ENCODE peak calls at places on chromosome 1, in six cellular contexts. V is glutamatergic neuron; E is breast epithelium; H is T follicular helper cell; C is NCI-H510A treated with DMSO at 0.1 percent for 48 hours; A is activated naive CD4-positive, alpha-beta T cell. T is an unnamed sample.

GRCh38 chr1:118923319-118923718 is 64.8 kb downstream of the TBX15 start:
- DNase-seq in H (no peak), V (no peak), E (no peak), A (no peak), C (no peak), T (no peak)

GRCh38 chr1:15852036-15852827 is 4.7 kb downstream of the SPEN start:
- DNase-seq in H (no peak), V (no peak), A (no peak), C (no peak), E (no peak), T (no peak)

GRCh38 chr1:119653839-119654170 is 5.7 kb upstream of the ZNF697 start:
- DNase-seq in C (no peak), A (no peak), E (no peak), H (no peak), V (no peak), T (no peak)

GRCh38 chr1:227428803-227429202 is 110.5 kb upstream of the CDC42BPA start:
- DNase-seq in E (no peak), C (no peak), H (no peak), A (no peak), V (no peak), T (no peak)

GRCh38 chr1:183288583-183288982 is 102.5 kb downstream of the LAMC2 start:
- DNase-seq in H (no peak), E (no peak), A (no peak), C (no peak), V (no peak), T (no peak)

GRCh38 chr1:77282866-77283539 is 1.2 kb downstream of the AK5 start:
- DNase-seq in H (no peak), A (peak), V (peak), C (peak), E (no peak), T (peak)

GRCh38 chr1:153141377-153141776 is 9.3 kb downstream of the SPRR2G start:
- DNase-seq in E (no peak), H (no peak), A (no peak), V (no peak), C (no peak), T (no peak)

GRCh38 chr1:107532318-107532717 is 391.5 kb downstream of the NTNG1 start:
- DNase-seq in V (peak), E (no peak), A (no peak), C (peak), H (no peak), T (no peak)

GRCh38 chr1:8903908-8904650 is 25.6 kb upstream of the ENO1 start:
- DNase-seq in V (no peak), A (no peak), H (no peak), E (peak), C (peak), T (peak)

GRCh38 chr1:38848069-38848468 is 11.5 kb downstream of the RRAGC start:
- DNase-seq in E (no peak), C (no peak), H (no peak), A (no peak), V (no peak), T (no peak)